ENCODE peak calls at places on chromosomes 1 and 21, in eight cellular contexts. F is A549; V is T-helper 1 cell; P is mesothelial cell of epicardium; W is astrocyte of the spinal cord; B is epithelial cell of esophagus; I is stimulated activated CD8-positive, alpha-beta memory T cell treated with anti-CD3 and anti-CD28 coated beads, Interleukin-2, amount 100 ng/mL, for 48 hours; N is MCF 10A. Z is an unnamed sample.

GRCh38 chr1:169107673-169108160 is 1.2 kb downstream of the ATP1B1 start:
- DNase-seq in F (peak), V (no peak), P (no peak), W (peak), B (peak), I (no peak), N (peak), Z (peak)

GRCh38 chr1:228100822-228101613 is 2.1 kb downstream of the C1orf35 start:
- DNase-seq in F (no peak), V (no peak), P (no peak), W (no peak), B (no peak), I (no peak), N (peak), Z (peak)

GRCh38 chr1:53754484-53755312 is 15.7 kb upstream of the GLIS1 start:
- DNase-seq in F (peak), V (peak), P (no peak), W (peak), B (peak), I (peak), N (peak), Z (peak)

GRCh38 chr1:111570781-111571181 is 48.8 kb upstream of the RAP1A start:
- DNase-seq in F (no peak), V (peak), P (no peak), W (no peak), B (peak), I (no peak), N (peak), Z (peak)

GRCh38 chr1:85060038-85060437 is 11.7 kb upstream of the MCOLN3 start:
- DNase-seq in F (no peak), V (no peak), P (no peak), W (no peak), B (no peak), I (no peak), N (no peak), Z (no peak)

GRCh38 chr1:89259283-89259971 is 13.2 kb downstream of the GBP5 start:
- DNase-seq in F (no peak), V (peak), P (no peak), W (no peak), B (no peak), I (peak), N (no peak), Z (no peak)

GRCh38 chr1:192735298-192735697 is 73.5 kb upstream of the RGS2 start:
- DNase-seq in F (no peak), V (no peak), P (no peak), W (no peak), B (no peak), I (no peak), N (no peak), Z (no peak)

GRCh38 chr1:163166886-163167555 is 35.7 kb downstream of the RGS5 start:
- DNase-seq in F (no peak), V (no peak), P (no peak), W (peak), B (no peak), I (no peak), N (no peak), Z (no peak)

GRCh38 chr1:183633676-183634343 is 1.8 kb downstream of the ARPC5 start:
- DNase-seq in F (peak), V (peak), P (no peak), W (peak), B (peak), I (no peak), N (peak), Z (peak)

GRCh38 chr1:102919659-102920058 is 188.7 kb downstream of the COL11A1 start:
- DNase-seq in F (no peak), V (no peak), P (no peak), W (peak), B (peak), I (no peak), N (peak), Z (no peak)

GRCh38 chr1:41038110-41038509 is 16.6 kb upstream of the SLFNL1 start:
- DNase-seq in F (no peak), V (no peak), P (no peak), W (no peak), B (no peak), I (no peak), N (no peak), Z (no peak)

GRCh38 chr1:157252473-157252872 is 114.3 kb upstream of the ETV3 start:
- DNase-seq in F (no peak), V (no peak), P (no peak), W (peak), B (no peak), I (no peak), N (no peak), Z (no peak)

GRCh38 chr1:98458514-98459259 is 202.8 kb upstream of the SNX7 start:
- DNase-seq in F (no peak), V (no peak), P (no peak), W (no peak), B (peak), I (no peak), N (no peak), Z (no peak)

GRCh38 chr1:229158317-229159294 is 112.3 kb upstream of the RAB4A start:
- DNase-seq in F (no peak), V (no peak), P (no peak), W (no peak), B (no peak), I (no peak), N (no peak), Z (no peak)

GRCh38 chr1:15915991-15916390 is 59.9 kb downstream of the ZBTB17 start:
- DNase-seq in F (no peak), V (peak), P (no peak), W (peak), B (no peak), I (no peak), N (no peak), Z (no peak)

GRCh38 chr21:41768371-41769042 is 1.7 kb upstream of the RIPK4 start:
- DNase-seq in F (peak), V (peak), P (no peak), W (peak), B (peak), I (no peak), N (peak), Z (peak)

GRCh38 chr1:112444269-112444668 is 48.3 kb downstream of the CTTNBP2NL start:
- DNase-seq in F (no peak), V (no peak), P (no peak), W (peak), B (peak), I (no peak), N (no peak), Z (no peak)

GRCh38 chr1:155591770-155592169 is 18.2 kb upstream of the MSTO1 start:
- DNase-seq in F (peak), V (peak), P (no peak), W (peak), B (peak), I (no peak), N (peak), Z (peak)

GRCh38 chr1:93581917-93582850 is 99.5 kb downstream of the BCAR3 start:
- DNase-seq in F (no peak), V (no peak), P (no peak), W (no peak), B (no peak), I (no peak), N (no peak), Z (no peak)

GRCh38 chr1:178345238-178345637 is 151.5 kb downstream of the CLEC20A start:
- DNase-seq in F (no peak), V (no peak), P (no peak), W (no peak), B (peak), I (no peak), N (peak), Z (no peak)

GRCh38 chr1:175865041-175865766 is 121.8 kb upstream of the TNR start:
- DNase-seq in F (no peak), V (no peak), P (no peak), W (no peak), B (no peak), I (no peak), N (no peak), Z (no peak)

GRCh38 chr1:100869996-100870395 is 24.6 kb downstream of the EXTL2 start:
- DNase-seq in F (no peak), V (no peak), P (no peak), W (no peak), B (no peak), I (no peak), N (no peak), Z (no peak)